ENCODE peak calls at places on chromosomes 13 and 19, in six cellular contexts. I is stimulated activated CD8-positive, alpha-beta memory T cell treated with anti-CD3 and anti-CD28 coated beads, Interleukin-4, amount 100 ng/mL, for 48 hours; M is HCT116; H is HTR-8/SVneo; Q is body of pancreas; L is endothelial cell. J is an unnamed sample.

GRCh38 chr13:100512422-100512821 is 76.2 kb downstream of the GGACT start:
- DNase-seq in I (no peak), M (peak; percentile 22), H (peak; percentile 4), Q (no peak), L (no peak), J (no peak)

GRCh38 chr19:55275851-55276719 is 3.8 kb downstream of the HSPBP1 start:
- DNase-seq in I (no peak), M (no peak), H (no peak), Q (no peak), L (no peak), J (no peak)

GRCh38 chr13:28349901-28350654 is 144.8 kb downstream of the FLT1 start:
- DNase-seq in I (no peak), M (no peak), H (no peak), Q (no peak), L (no peak), J (no peak)

GRCh38 chr13:23427342-23428182 is 5.9 kb downstream of the SACS start:
- DNase-seq in I (no peak), M (no peak), H (peak; percentile 37), Q (peak; percentile 70), L (no peak), J (no peak)

GRCh38 chr13:72463561-72463960 is 263.9 kb downstream of the MZT1 start:
- DNase-seq in I (no peak), M (no peak), H (no peak), Q (no peak), L (no peak), J (no peak)

GRCh38 chr19:40257096-40257517 is 28.0 kb downstream of the AKT2 start:
- DNase-seq in I (no peak), M (no peak), H (no peak), Q (peak; percentile 75), L (no peak), J (no peak)

GRCh38 chr19:45568732-45569131 is 15.9 kb downstream of the OPA3 start:
- DNase-seq in I (no peak), M (peak; percentile 41), H (no peak), Q (no peak), L (no peak), J (no peak)

GRCh38 chr19:50975766-50976165 is 6.4 kb upstream of the KLK6 start:
- DNase-seq in I (no peak), M (peak; percentile 94), H (no peak), Q (no peak), L (no peak), J (no peak)

GRCh38 chr13:33678084-33678483 is 139.9 kb upstream of the RFC3 start:
- DNase-seq in I (no peak), M (no peak), H (no peak), Q (no peak), L (no peak), J (no peak)